ENCODE peak calls at places on chromosomes 2 and 18, in four cellular contexts. One of them, this sample, is unnamed.

GRCh38 chr2:134131681-134132486 is 122.0 kb upstream of the MGAT5 start:
- DNase-seq in GM12891: no peak
- DNase-seq in heart left ventricle: no peak
- DNase-seq in HepG2: no peak
- DNase-seq in this sample: no peak

GRCh38 chr18:22286576-22286975 is 117.2 kb downstream of the GATA6 start:
- DNase-seq in GM12891: no peak
- DNase-seq in heart left ventricle: no peak
- DNase-seq in HepG2: no peak
- DNase-seq in this sample: no peak

GRCh38 chr2:29129586-29130281 is 14.5 kb downstream of the CLIP4 start:
- DNase-seq in GM12891: no peak
- DNase-seq in heart left ventricle: no peak
- DNase-seq in HepG2: no peak
- DNase-seq in this sample: peak

GRCh38 chr2:145573608-145574007 is 1053.7 kb upstream of the ZEB2 start:
- DNase-seq in GM12891: no peak
- DNase-seq in heart left ventricle: no peak
- DNase-seq in HepG2: no peak
- DNase-seq in this sample: no peak

GRCh38 chr2:144140896-144141295 is 379.0 kb downstream of the ZEB2 start:
- DNase-seq in GM12891: no peak
- DNase-seq in heart left ventricle: no peak
- DNase-seq in HepG2: no peak
- DNase-seq in this sample: no peak

GRCh38 chr2:197013098-197013497 is 86.6 kb upstream of the PGAP1 start:
- DNase-seq in GM12891: no peak
- DNase-seq in heart left ventricle: no peak
- DNase-seq in HepG2: no peak
- DNase-seq in this sample: no peak

GRCh38 chr2:131052741-131053263 is 40.5 kb downstream of the FAM168B start:
- DNase-seq in GM12891: no peak
- DNase-seq in heart left ventricle: no peak
- DNase-seq in HepG2: no peak
- DNase-seq in this sample: no peak

GRCh38 chr2:27720004-27720551 is 51.4 kb upstream of the MRPL33 start:
- DNase-seq in GM12891: no peak
- DNase-seq in heart left ventricle: no peak
- DNase-seq in HepG2: peak
- DNase-seq in this sample: peak

GRCh38 chr2:18378020-18378653 is 182.3 kb downstream of the RDH14 start:
- DNase-seq in GM12891: peak
- DNase-seq in heart left ventricle: peak
- DNase-seq in HepG2: peak
- DNase-seq in this sample: peak

GRCh38 chr2:159069229-159069628 is 100.8 kb downstream of the TANC1 start:
- DNase-seq in GM12891: no peak
- DNase-seq in heart left ventricle: no peak
- DNase-seq in HepG2: no peak
- DNase-seq in this sample: no peak

GRCh38 chr2:83081835-83082522 is 1377.1 kb downstream of the SUCLG1 start:
- DNase-seq in GM12891: no peak
- DNase-seq in heart left ventricle: peak
- DNase-seq in HepG2: peak
- DNase-seq in this sample: peak

GRCh38 chr2:43183743-43184142 is 42.7 kb downstream of the ZFP36L2 start:
- DNase-seq in GM12891: no peak
- DNase-seq in heart left ventricle: no peak
- DNase-seq in HepG2: no peak
- DNase-seq in this sample: no peak

GRCh38 chr18:75247041-75247551 is 36.5 kb downstream of the TSHZ1 start:
- DNase-seq in GM12891: no peak
- DNase-seq in heart left ventricle: no peak
- DNase-seq in HepG2: no peak
- DNase-seq in this sample: no peak

GRCh38 chr2:113133696-113134558 is 6.5 kb downstream of the IL1RN start:
- DNase-seq in GM12891: no peak
- DNase-seq in heart left ventricle: no peak
- DNase-seq in HepG2: no peak
- DNase-seq in this sample: no peak

GRCh38 chr2:174780871-174781270 is 16.6 kb upstream of the CHRNA1 start:
- DNase-seq in GM12891: no peak
- DNase-seq in heart left ventricle: no peak
- DNase-seq in HepG2: no peak
- DNase-seq in this sample: no peak

GRCh38 chr2:48755473-48755872 is at the start of gene LHCGR:
- DNase-seq in GM12891: no peak
- DNase-seq in heart left ventricle: no peak
- DNase-seq in HepG2: no peak
- DNase-seq in this sample: no peak

GRCh38 chr2:45353879-45354278 is 257.2 kb downstream of the SRBD1 start:
- DNase-seq in GM12891: no peak
- DNase-seq in heart left ventricle: no peak
- DNase-seq in HepG2: peak
- DNase-seq in this sample: no peak

GRCh38 chr2:96537734-96538486 is 1.4 kb downstream of the ARID5A start:
- DNase-seq in GM12891: no peak
- DNase-seq in heart left ventricle: no peak
- DNase-seq in HepG2: no peak
- DNase-seq in this sample: no peak

GRCh38 chr18:31211047-31211446 is 48.4 kb upstream of the DSC1 start:
- DNase-seq in GM12891: no peak
- DNase-seq in heart left ventricle: no peak
- DNase-seq in HepG2: no peak
- DNase-seq in this sample: no peak

GRCh38 chr2:239603411-239604356 is 202.9 kb upstream of the HDAC4 start:
- DNase-seq in GM12891: no peak
- DNase-seq in heart left ventricle: no peak
- DNase-seq in HepG2: no peak
- DNase-seq in this sample: no peak

GRCh38 chr18:3717626-3718025 is 267.7 kb downstream of the TGIF1 start:
- DNase-seq in GM12891: no peak
- DNase-seq in heart left ventricle: no peak
- DNase-seq in HepG2: no peak
- DNase-seq in this sample: no peak

GRCh38 chr2:148240838-148241237 is 219.9 kb downstream of the MBD5 start:
- DNase-seq in GM12891: no peak
- DNase-seq in heart left ventricle: no peak
- DNase-seq in HepG2: no peak
- DNase-seq in this sample: no peak

GRCh38 chr2:39140322-39140847 is 19.5 kb upstream of the SOS1 start:
- DNase-seq in GM12891: no peak
- DNase-seq in heart left ventricle: no peak
- DNase-seq in HepG2: peak
- DNase-seq in this sample: no peak

GRCh38 chr2:198347349-198347748 is 543.0 kb downstream of the PLCL1 start:
- DNase-seq in GM12891: no peak
- DNase-seq in heart left ventricle: no peak
- DNase-seq in HepG2: no peak
- DNase-seq in this sample: no peak

GRCh38 chr2:60068755-60069154 is 484.7 kb downstream of the BCL11A start:
- DNase-seq in GM12891: no peak
- DNase-seq in heart left ventricle: no peak
- DNase-seq in HepG2: no peak
- DNase-seq in this sample: no peak

GRCh38 chr2:219023045-219023605 is 18.2 kb downstream of the CFAP65 start:
- DNase-seq in GM12891: no peak
- DNase-seq in heart left ventricle: no peak
- DNase-seq in HepG2: no peak
- DNase-seq in this sample: no peak

GRCh38 chr2:28172114-28172898 is 220.4 kb upstream of the FOSL2 start:
- DNase-seq in GM12891: no peak
- DNase-seq in heart left ventricle: no peak
- DNase-seq in HepG2: peak
- DNase-seq in this sample: no peak

GRCh38 chr18:68817584-68817983 is 19.7 kb downstream of the CCDC102B start:
- DNase-seq in GM12891: no peak
- DNase-seq in heart left ventricle: no peak
- DNase-seq in HepG2: no peak
- DNase-seq in this sample: no peak

GRCh38 chr18:23779696-23780303 is 90.5 kb downstream of the LAMA3 start:
- DNase-seq in GM12891: no peak
- DNase-seq in heart left ventricle: no peak
- DNase-seq in HepG2: peak
- DNase-seq in this sample: no peak

GRCh38 chr2:109391243-109391642 is 222.5 kb downstream of the SEPTIN10 start:
- DNase-seq in GM12891: no peak
- DNase-seq in heart left ventricle: no peak
- DNase-seq in HepG2: no peak
- DNase-seq in this sample: no peak

GRCh38 chr2:128271891-128272585 is 46.6 kb downstream of the HS6ST1 start:
- DNase-seq in GM12891: no peak
- DNase-seq in heart left ventricle: no peak
- DNase-seq in HepG2: no peak
- DNase-seq in this sample: no peak

GRCh38 chr18:66511810-66512209 is 92.1 kb downstream of the CDH19 start:
- DNase-seq in GM12891: no peak
- DNase-seq in heart left ventricle: no peak
- DNase-seq in HepG2: no peak
- DNase-seq in this sample: no peak

GRCh38 chr2:33796511-33796910 is 197.4 kb upstream of the FAM98A start:
- DNase-seq in GM12891: no peak
- DNase-seq in heart left ventricle: no peak
- DNase-seq in HepG2: no peak
- DNase-seq in this sample: no peak

GRCh38 chr2:231918501-231919330 is 7.5 kb downstream of the NPPC start:
- DNase-seq in GM12891: no peak
- DNase-seq in heart left ventricle: no peak
- DNase-seq in HepG2: no peak
- DNase-seq in this sample: no peak

GRCh38 chr2:213022987-213023386 is 128.4 kb downstream of the IKZF2 start:
- DNase-seq in GM12891: no peak
- DNase-seq in heart left ventricle: no peak
- DNase-seq in HepG2: no peak
- DNase-seq in this sample: no peak

GRCh38 chr2:213019368-213019767 is 132.0 kb downstream of the IKZF2 start:
- DNase-seq in GM12891: no peak
- DNase-seq in heart left ventricle: no peak
- DNase-seq in HepG2: no peak
- DNase-seq in this sample: no peak

GRCh38 chr2:213020268-213020667 is 131.1 kb downstream of the IKZF2 start:
- DNase-seq in GM12891: no peak
- DNase-seq in heart left ventricle: no peak
- DNase-seq in HepG2: no peak
- DNase-seq in this sample: no peak

GRCh38 chr2:213018340-213018901 is 133.0 kb downstream of the IKZF2 start:
- DNase-seq in GM12891: no peak
- DNase-seq in heart left ventricle: no peak
- DNase-seq in HepG2: no peak
- DNase-seq in this sample: no peak

GRCh38 chr2:213021971-213022899 is 129.2 kb downstream of the IKZF2 start:
- DNase-seq in GM12891: no peak
- DNase-seq in heart left ventricle: no peak
- DNase-seq in HepG2: no peak
- DNase-seq in this sample: no peak
- TF ChIP-seq POLR2A in GM12891: peak
- TF ChIP-seq POLR2A in heart left ventricle: no peak
- TF ChIP-seq POLR2A in HepG2: no peak
- TF ChIP-seq POLR2A in this sample: no peak

DNA sequence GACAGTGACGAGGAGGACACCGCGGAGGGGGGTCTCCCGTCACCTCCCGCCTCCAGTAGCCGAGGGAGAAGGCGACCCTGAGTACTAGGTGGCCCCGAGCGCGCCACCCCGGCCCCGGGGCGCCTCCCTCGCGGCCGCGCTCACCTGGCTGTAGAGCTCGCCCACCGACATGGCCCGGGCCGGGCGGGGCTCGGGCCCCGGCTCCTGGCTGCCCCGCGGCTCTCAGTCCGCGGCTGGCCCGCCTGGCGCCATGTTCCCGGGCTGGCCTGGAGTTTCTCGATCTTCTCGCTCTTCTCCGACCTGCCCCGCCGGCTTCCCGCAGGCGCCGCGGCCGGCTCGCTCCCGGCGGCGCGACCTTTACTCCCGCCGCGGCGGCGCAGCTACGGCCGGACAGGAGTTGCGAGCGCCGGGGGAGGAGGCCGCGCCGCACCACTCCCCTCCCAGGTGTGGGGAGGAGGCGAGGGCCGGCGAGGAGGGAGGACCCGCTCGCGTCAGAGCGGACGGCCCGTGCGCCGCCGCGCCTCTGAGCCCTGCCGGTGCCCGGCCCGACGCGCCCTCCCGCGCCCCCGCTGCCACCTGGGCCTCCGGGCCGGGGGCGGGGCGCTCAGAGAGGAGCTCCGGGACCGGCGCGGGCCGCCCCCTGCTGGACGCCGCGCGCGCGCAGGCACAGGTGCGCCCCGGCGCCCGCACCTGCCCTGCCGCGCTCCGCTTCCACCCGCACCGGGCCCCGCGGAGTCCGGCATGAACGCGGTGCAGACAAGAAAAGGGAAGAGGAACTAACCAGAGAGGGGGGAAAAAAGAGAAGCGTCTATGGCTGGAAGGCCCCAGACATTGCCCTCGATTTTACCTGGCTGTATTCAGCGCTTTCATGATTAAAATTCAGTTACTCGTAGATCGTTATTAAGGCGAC is at the start of gene MYO5B:
- DNase-seq in GM12891: peak
- DNase-seq in heart left ventricle: no peak
- DNase-seq in HepG2: peak
- DNase-seq in this sample: peak
- TF ChIP-seq POLR2A in GM12891: no peak
- TF ChIP-seq POLR2A in heart left ventricle: no peak
- TF ChIP-seq POLR2A in HepG2: peak
- TF ChIP-seq POLR2A in this sample: no peak

GRCh38 chr2:189580662-189581353 is at the start of gene SLC40A1:
- DNase-seq in GM12891: peak
- DNase-seq in heart left ventricle: peak
- DNase-seq in HepG2: peak
- DNase-seq in this sample: peak
- TF ChIP-seq POLR2A in GM12891: no peak
- TF ChIP-seq POLR2A in heart left ventricle: no peak
- TF ChIP-seq POLR2A in HepG2: peak
- TF ChIP-seq POLR2A in this sample: peak

DNA sequence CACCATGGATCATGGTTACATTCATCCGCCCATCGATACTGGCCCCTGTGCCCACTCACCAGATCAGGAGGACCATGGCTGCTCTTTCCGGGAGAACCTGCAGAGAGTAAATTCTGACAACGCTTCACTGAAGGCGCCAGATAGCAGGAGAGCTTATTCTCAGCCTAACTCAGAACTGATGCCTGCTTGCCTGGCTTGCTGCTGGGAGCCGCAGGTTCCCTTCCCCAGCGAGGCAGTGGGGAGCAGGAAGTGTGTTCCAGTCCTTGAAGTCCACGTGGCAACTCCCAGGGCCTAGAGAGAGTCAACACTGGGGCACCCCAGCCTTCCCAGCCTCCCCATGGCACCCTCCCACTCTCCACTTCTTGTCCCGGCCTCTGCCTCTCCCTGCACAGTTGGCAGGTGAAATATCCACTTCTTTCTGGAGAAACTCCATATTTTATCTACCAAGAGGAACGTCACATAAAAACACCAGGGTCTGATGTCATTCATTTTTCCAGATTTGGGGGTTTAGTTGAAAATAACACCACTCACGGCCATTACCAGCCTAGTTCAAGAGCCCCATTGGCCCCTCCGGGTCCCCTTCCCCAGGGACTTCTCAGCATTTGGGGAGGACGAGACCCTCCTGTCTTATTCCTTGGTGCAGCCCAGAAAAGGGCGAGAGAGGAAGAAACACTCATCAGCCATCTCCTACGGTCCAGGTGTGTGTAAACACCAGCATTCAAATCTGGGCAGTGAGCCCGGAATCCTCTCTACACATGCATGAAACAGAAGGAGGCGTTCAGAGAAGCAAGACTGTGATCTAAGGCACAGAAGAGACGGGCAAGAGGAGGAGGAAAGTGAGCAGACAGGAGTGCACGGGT is 3.5 kb upstream of the TUBB6 start:
- DNase-seq in GM12891: no peak
- DNase-seq in heart left ventricle: no peak
- DNase-seq in HepG2: no peak
- DNase-seq in this sample: no peak
- TF ChIP-seq POLR2A in GM12891: no peak
- TF ChIP-seq POLR2A in heart left ventricle: no peak
- TF ChIP-seq POLR2A in HepG2: no peak
- TF ChIP-seq POLR2A in this sample: no peak